ENCODE peak calls at places on chromosome 16, in seven cellular contexts. W, H, F, V, E, T and S are unnamed samples.
A peak's percentile ranks its signal among the peaks of the same experiment; 100 is the strongest.

GRCh38 chr16:363110-364090 is 6.9 kb downstream of the MRPL28 start:
- DNase-seq in W (no peak), H (no peak), F (peak; percentile 70), V (no peak), E (no peak), T (no peak), S (no peak)

GRCh38 chr16:83338941-83339340 is 468.8 kb upstream of the HSBP1 start:
- DNase-seq in W (no peak), H (no peak), F (no peak), V (no peak), E (no peak), T (no peak), S (no peak)

GRCh38 chr16:20928774-20929411 is 28.3 kb downstream of the LYRM1 start:
- DNase-seq in W (peak; percentile 32), H (no peak), F (no peak), V (no peak), E (no peak), T (no peak), S (no peak)

GRCh38 chr16:15973460-15973859 is 24.0 kb downstream of the ABCC1 start:
- DNase-seq in W (no peak), H (peak; percentile 80), F (no peak), V (no peak), E (no peak), T (no peak), S (no peak)

GRCh38 chr16:55835578-55835977 is 2.7 kb upstream of the CES1 start:
- DNase-seq in W (no peak), H (peak; percentile 92), F (no peak), V (no peak), E (no peak), T (no peak), S (no peak)

GRCh38 chr16:2147981-2148671 is at the start of gene RAB26:
- DNase-seq in W (peak; percentile 76), H (peak; percentile 95), F (peak; percentile 93), V (peak; percentile 55), E (peak; percentile 82), T (peak; percentile 91), S (peak; percentile 96)

GRCh38 chr16:49027420-49027819 is 254.2 kb downstream of the CBLN1 start:
- DNase-seq in W (no peak), H (no peak), F (no peak), V (no peak), E (no peak), T (no peak), S (no peak)

GRCh38 chr16:50985733-50986132 is 165.3 kb downstream of the SALL1 start:
- DNase-seq in W (no peak), H (no peak), F (no peak), V (no peak), E (no peak), T (no peak), S (no peak)

GRCh38 chr16:3983081-3983520 is 102.6 kb upstream of the CREBBP start:
- DNase-seq in W (peak; percentile 78), H (peak; percentile 89), F (peak; percentile 82), V (peak; percentile 31), E (peak; percentile 89), T (peak; percentile 64), S (peak; percentile 92)

GRCh38 chr16:14672403-14672971 is 21.6 kb downstream of the PLA2G10 start:
- DNase-seq in W (peak; percentile 77), H (no peak), F (no peak), V (no peak), E (no peak), T (no peak), S (peak; percentile 15)

GRCh38 chr16:9053006-9053601 is 38.3 kb upstream of the HAPSTR1 start:
- DNase-seq in W (no peak), H (peak; percentile 76), F (no peak), V (no peak), E (peak; percentile 90), T (peak; percentile 74), S (peak; percentile 85)

GRCh38 chr16:2963074-2963610 is 933 bp upstream of the KREMEN2 start:
- DNase-seq in W (peak; percentile 74), H (no peak), F (peak; percentile 74), V (no peak), E (peak; percentile 44), T (no peak), S (no peak)

GRCh38 chr16:57380671-57381462 is 8.6 kb downstream of the CX3CL1 start:
- DNase-seq in W (no peak), H (peak; percentile 63), F (no peak), V (no peak), E (no peak), T (no peak), S (peak; percentile 69)

GRCh38 chr16:65117701-65118448 is 4.0 kb downstream of the CDH11 start:
- DNase-seq in W (peak; percentile 62), H (peak; percentile 89), F (no peak), V (peak; percentile 3), E (peak; percentile 69), T (peak; percentile 54), S (peak; percentile 54)

GRCh38 chr16:87076950-87077749 is 240.0 kb downstream of the C16orf95 start:
- DNase-seq in W (no peak), H (peak; percentile 62), F (no peak), V (no peak), E (peak; percentile 90), T (no peak), S (peak; percentile 93)

GRCh38 chr16:71762186-71762585 is 37.7 kb upstream of the PHLPP2 start:
- DNase-seq in W (no peak), H (no peak), F (no peak), V (no peak), E (no peak), T (no peak), S (no peak)

GRCh38 chr16:81645303-81645702 is 133.8 kb upstream of the PLCG2 start:
- DNase-seq in W (no peak), H (peak; percentile 98), F (peak; percentile 77), V (no peak), E (no peak), T (no peak), S (no peak)

GRCh38 chr16:81778861-81779539 is at the start of gene PLCG2:
- DNase-seq in W (peak; percentile 94), H (peak; percentile 67), F (peak; percentile 98), V (peak; percentile 48), E (peak; percentile 78), T (peak; percentile 59), S (peak; percentile 91)

GRCh38 chr16:80056334-80056733 is 455.8 kb upstream of the MAF start:
- DNase-seq in W (no peak), H (no peak), F (no peak), V (no peak), E (no peak), T (no peak), S (no peak)

GRCh38 chr16:64362193-64362592 is 759.7 kb downstream of the CDH11 start:
- DNase-seq in W (no peak), H (no peak), F (no peak), V (no peak), E (no peak), T (no peak), S (no peak)

GRCh38 chr16:70553645-70554044 is 30.0 kb downstream of the SF3B3 start:
- DNase-seq in W (no peak), H (no peak), F (no peak), V (no peak), E (no peak), T (peak; percentile 88), S (no peak)

GRCh38 chr16:84718-85452 is 6.9 kb downstream of the MPG start:
- DNase-seq in W (peak; percentile 82), H (peak; percentile 80), F (no peak), V (peak; percentile 30), E (no peak), T (no peak), S (peak; percentile 48)

GRCh38 chr16:17143546-17144419 is 327.0 kb downstream of the XYLT1 start:
- DNase-seq in W (no peak), H (no peak), F (no peak), V (no peak), E (no peak), T (no peak), S (no peak)

GRCh38 chr16:22186517-22186916 is 19.6 kb upstream of the EEF2K start:
- DNase-seq in W (no peak), H (no peak), F (no peak), V (no peak), E (peak; percentile 80), T (no peak), S (no peak)
- TF ChIP-seq CTCF in W (peak; percentile 29), H (no peak), F (no peak), V (no peak), E (peak; percentile 43), T (no peak), S (no peak)

DNA sequence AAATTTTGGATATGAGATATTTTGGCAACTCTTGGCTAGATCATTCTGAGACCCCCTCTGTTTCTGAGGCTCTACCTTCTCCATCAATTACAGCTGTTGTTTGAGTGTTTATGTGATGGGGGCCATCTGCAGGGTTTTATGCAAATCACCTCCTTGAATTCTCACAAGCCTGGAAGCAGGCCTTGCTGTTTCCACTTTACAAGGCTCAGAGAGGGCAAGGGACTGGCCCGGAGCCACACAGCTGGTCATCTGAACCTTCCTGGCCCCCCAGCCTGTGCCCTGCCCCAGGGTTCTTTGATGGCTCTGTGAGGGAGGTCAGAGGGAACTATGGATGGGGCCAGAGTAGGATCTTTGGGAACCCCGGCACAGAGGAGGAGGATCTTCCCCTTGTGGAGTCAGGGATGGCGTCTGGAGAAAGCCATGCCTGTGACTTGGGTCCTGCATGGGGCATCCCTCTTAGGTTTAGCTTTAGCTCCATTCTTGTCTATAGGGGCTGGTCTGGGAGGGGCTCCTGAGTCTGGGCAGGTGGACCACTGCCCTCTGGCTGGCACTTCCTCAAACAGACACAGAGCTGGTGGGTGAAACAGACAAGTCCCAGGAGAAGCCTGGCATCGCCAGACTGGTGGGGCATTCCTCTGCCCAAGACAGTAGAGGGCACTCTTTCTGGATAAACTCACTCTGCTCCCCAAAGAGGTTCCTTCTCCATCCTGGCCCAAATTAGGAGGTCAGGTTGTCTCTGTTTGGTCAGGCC is 26.2 kb downstream of the IL21R start:
- DNase-seq in W (no peak), H (peak; percentile 21), F (no peak), V (no peak), E (no peak), T (no peak), S (no peak)
- TF ChIP-seq CTCF in W (peak; percentile 13), H (no peak), F (no peak), V (no peak), E (no peak), T (no peak), S (peak; percentile 44)

GRCh38 chr16:68366062-68366461 is 55.2 kb downstream of the PRMT7 start:
- DNase-seq in W (no peak), H (no peak), F (no peak), V (no peak), E (no peak), T (no peak), S (no peak)

GRCh38 chr16:68367440-68367839 is 56.6 kb downstream of the PRMT7 start:
- DNase-seq in W (no peak), H (no peak), F (no peak), V (no peak), E (no peak), T (no peak), S (no peak)

GRCh38 chr16:68368602-68368944 is 57.8 kb downstream of the PRMT7 start:
- DNase-seq in W (peak; percentile 70), H (no peak), F (peak; percentile 50), V (no peak), E (no peak), T (no peak), S (no peak)

GRCh38 chr16:68367891-68368601 is 57.2 kb downstream of the PRMT7 start:
- DNase-seq in W (no peak), H (no peak), F (peak; percentile 45), V (no peak), E (no peak), T (no peak), S (no peak)

GRCh38 chr16:68367034-68367433 is 56.2 kb downstream of the PRMT7 start:
- DNase-seq in W (peak; percentile 74), H (peak; percentile 78), F (no peak), V (peak; percentile 36), E (peak; percentile 75), T (no peak), S (peak; percentile 67)
- TF ChIP-seq CTCF in W (peak; percentile 63), H (peak; percentile 23), F (no peak), V (peak; percentile 50), E (peak; percentile 32), T (peak; percentile 57), S (peak; percentile 53)

GRCh38 chr16:88685156-88686061 is 898 bp downstream of the SNAI3 start:
- DNase-seq in W (peak; percentile 71), H (peak; percentile 67), F (peak; percentile 88), V (peak; percentile 63), E (peak; percentile 50), T (peak; percentile 46), S (peak; percentile 68)
- TF ChIP-seq CTCF in W (peak; percentile 61), H (peak; percentile 56), F (peak; percentile 71), V (peak; percentile 71), E (peak; percentile 37), T (peak; percentile 83), S (peak; percentile 76)